ENCODE peak calls at places on chromosomes 11 and 22, in four cellular contexts. S is A549, I is GM12878, K is SK-N-SH. O is an unnamed sample.

GRCh38 chr11:26992031-26992541 is 1.8 kb upstream of the FIBIN start:
- DNase-seq in S (no peak), K (no peak), I (no peak), O (no peak)

GRCh38 chr22:20089977-20090729 is 10.1 kb downstream of the DGCR8 start:
- DNase-seq in K (no peak), S (no peak), I (no peak), O (no peak)

GRCh38 chr11:8242480-8243280 is 21.0 kb downstream of the LMO1 start:
- DNase-seq in S (no peak), K (peak), I (no peak), O (no peak)

GRCh38 chr11:118415739-118416068 is 14.3 kb downstream of the ATP5MG start:
- DNase-seq in I (no peak), S (peak), K (peak), O (no peak)

GRCh38 chr11:611001-611996 is 4.5 kb downstream of the IRF7 start:
- DNase-seq in I (no peak), K (no peak), S (no peak), O (no peak)

GRCh38 chr11:122742350-122742749 is 86.8 kb downstream of the UBASH3B start:
- DNase-seq in I (no peak), S (no peak), K (no peak), O (no peak)

GRCh38 chr11:32870676-32871075 is 21.9 kb upstream of the QSER1 start:
- DNase-seq in S (no peak), K (peak), I (no peak), O (no peak)

GRCh38 chr22:22927888-22928665 is 40.5 kb downstream of the IGLL5 start:
- DNase-seq in I (no peak), S (no peak), K (no peak), O (no peak)

GRCh38 chr11:67302571-67303131 is 679 bp upstream of the SSH3 start:
- DNase-seq in K (no peak), I (no peak), S (no peak), O (no peak)

GRCh38 chr11:47863189-47863892 is 15.2 kb upstream of the NUP160 start:
- DNase-seq in K (peak), S (no peak), I (no peak), O (no peak)

GRCh38 chr22:41826430-41827383 is 6.2 kb upstream of the SREBF2 start:
- DNase-seq in S (no peak), I (no peak), K (no peak), O (no peak)

GRCh38 chr11:89604281-89604680 is 105.8 kb upstream of the TRIM77 start:
- DNase-seq in S (no peak), I (no peak), K (no peak), O (no peak)

GRCh38 chr11:13289081-13289480 is 11.5 kb downstream of the BMAL1 start:
- DNase-seq in S (peak), K (peak), I (no peak), O (no peak)

GRCh38 chr11:58275002-58275401 is 6.9 kb upstream of the OR10W1 start:
- DNase-seq in S (no peak), I (no peak), K (no peak), O (no peak)

GRCh38 chr11:1017269-1018005 is 19.1 kb downstream of the MUC6 start:
- DNase-seq in K (no peak), S (peak), I (no peak), O (peak)

DNA sequence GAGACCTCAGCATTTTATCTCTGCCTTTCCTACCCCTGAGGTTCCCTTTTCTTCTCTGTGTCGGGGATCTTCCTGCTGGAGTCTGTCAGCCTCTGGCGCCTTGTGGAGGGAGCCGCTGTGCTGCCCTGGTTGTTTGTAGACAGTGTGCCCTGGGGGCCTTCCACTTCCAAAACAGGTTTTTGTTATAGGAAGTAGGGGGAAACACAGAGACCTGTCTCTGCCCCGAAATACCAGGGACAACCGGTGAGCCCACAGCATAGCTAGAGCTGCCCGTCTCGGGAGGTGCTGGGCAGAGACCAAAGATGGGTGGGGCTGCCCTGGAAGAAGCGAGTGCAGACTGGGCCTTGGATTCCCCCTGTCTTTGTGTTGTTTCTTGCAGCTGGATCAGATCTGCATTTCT is 8.0 kb downstream of the NCAPH2 start:
- DNase-seq in S (no peak), I (no peak), K (no peak), O (no peak)
- TF ChIP-seq PBX3 in S (no peak), I (no peak), K (no peak), O (no peak)

GRCh38 chr11:46492540-46492939 is 101.0 kb upstream of the CHRM4 start:
- DNase-seq in K (no peak), I (no peak), S (no peak), O (no peak)
- TF ChIP-seq PBX3 in K (no peak), I (no peak), S (no peak), O (no peak)

GRCh38 chr22:26169312-26170111 is at the start of gene SEZ6L:
- DNase-seq in K (peak), I (no peak), S (no peak), O (no peak)
- TF ChIP-seq PBX3 in K (no peak), I (no peak), S (no peak), O (no peak)

DNA sequence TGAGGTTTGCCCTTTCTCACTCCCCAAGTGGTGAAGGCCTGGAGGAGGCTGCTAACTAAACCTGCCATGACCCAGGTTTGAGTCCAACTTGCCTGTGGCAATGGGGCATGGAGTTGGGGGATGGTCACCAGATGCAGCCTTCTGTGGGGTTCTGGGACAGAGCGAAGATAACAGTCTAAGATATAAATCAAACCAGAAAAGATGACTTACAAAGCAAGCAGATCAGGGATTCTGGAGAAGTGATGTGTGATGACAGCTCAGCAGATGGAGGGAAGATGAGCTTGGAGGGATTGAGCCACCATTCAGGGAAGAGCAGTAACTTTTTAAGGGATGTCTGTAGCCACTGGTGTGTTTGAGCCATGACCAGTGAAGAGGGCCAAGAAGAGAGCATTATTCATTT is 63.6 kb downstream of the MTNR1B start:
- DNase-seq in I (no peak), S (no peak), K (no peak), O (no peak)
- TF ChIP-seq PBX3 in I (no peak), S (no peak), K (no peak), O (no peak)

DNA sequence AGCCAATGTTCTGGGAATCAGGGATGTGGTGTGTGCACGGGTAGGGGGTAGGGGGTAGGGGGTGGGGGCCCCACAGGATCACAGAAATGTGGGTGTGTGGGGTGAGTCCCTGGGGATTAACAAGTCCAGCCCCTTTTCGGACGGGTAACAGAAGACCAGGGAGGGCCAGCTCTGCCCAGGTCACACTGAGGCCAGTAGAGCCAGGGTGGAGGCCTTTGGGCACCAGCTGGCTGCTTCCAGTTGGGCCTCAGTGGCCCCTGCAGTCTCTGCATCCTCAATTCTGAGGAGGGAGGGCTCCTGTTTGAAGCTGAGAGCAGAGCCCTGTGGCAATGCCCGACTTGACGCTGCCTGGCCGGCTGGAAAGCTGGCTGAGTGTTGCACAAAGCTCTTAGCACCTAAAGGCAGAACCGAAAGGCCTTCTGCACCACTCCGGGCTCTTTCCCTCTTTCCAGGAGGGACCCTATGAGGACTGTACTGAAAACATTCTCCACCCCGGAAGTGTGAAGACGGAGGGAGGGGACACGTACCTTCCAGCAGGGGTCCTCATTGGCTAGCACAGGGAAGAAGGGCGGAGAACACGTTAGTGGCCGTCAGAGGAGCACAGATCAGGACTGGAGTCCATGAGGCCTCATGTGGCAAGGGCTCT is 120.4 kb downstream of the PHF21B start:
- DNase-seq in I (no peak), K (peak), S (no peak), O (no peak)
- TF ChIP-seq PBX3 in I (no peak), K (no peak), S (no peak), O (no peak)

O was measured in HepG2.